ENCODE peak calls at places on chromosomes 11 and 22, in six cellular contexts. Q is effector memory CD4-positive, alpha-beta T cell; H is IMR-90; K is kidney epithelial cell; Z is hepatocyte; O is left ventricle myocardium inferior. R is an unnamed sample.

GRCh38 chr11:67279589-67280340 is 9.3 kb upstream of the ANKRD13D start:
- DNase-seq in Q (no peak), H (no peak), K (no peak), Z (no peak), O (no peak), R (no peak)

GRCh38 chr11:58006940-58007339 is 16.7 kb upstream of the OR9Q1 start:
- DNase-seq in Q (no peak), H (peak), K (no peak), Z (no peak), O (no peak), R (no peak)

GRCh38 chr11:125070699-125071254 is 7.7 kb downstream of the SLC37A2 start:
- DNase-seq in Q (no peak), H (peak), K (no peak), Z (peak), O (peak), R (peak)

GRCh38 chr11:36095716-36096115 is 151.9 kb downstream of the LDLRAD3 start:
- DNase-seq in Q (no peak), H (no peak), K (no peak), Z (no peak), O (no peak), R (no peak)

GRCh38 chr11:199782-200181 is 6.9 kb downstream of the SCGB1C1 start:
- DNase-seq in Q (no peak), H (no peak), K (no peak), Z (no peak), O (no peak), R (no peak)

GRCh38 chr11:77074205-77074604 is 7.4 kb downstream of the CAPN5 start:
- DNase-seq in Q (no peak), H (no peak), K (no peak), Z (no peak), O (no peak), R (peak)

GRCh38 chr22:48256041-48256739 is 1493.7 kb downstream of the TBC1D22A start:
- DNase-seq in Q (no peak), H (no peak), K (no peak), Z (no peak), O (no peak), R (no peak)

GRCh38 chr11:22049276-22049675 is 143.6 kb upstream of the ANO5 start:
- DNase-seq in Q (no peak), H (no peak), K (no peak), Z (no peak), O (no peak), R (no peak)

GRCh38 chr11:70397336-70397982 is 870 bp upstream of the CTTN start:
- DNase-seq in Q (no peak), H (peak), K (no peak), Z (peak), O (no peak), R (peak)

GRCh38 chr22:42268852-42269406 is 1.5 kb downstream of the TCF20 start:
- DNase-seq in Q (no peak), H (no peak), K (no peak), Z (no peak), O (no peak), R (no peak)

GRCh38 chr22:37169947-37170688 is 17.9 kb downstream of the C1QTNF6 start:
- DNase-seq in Q (no peak), H (no peak), K (no peak), Z (no peak), O (no peak), R (no peak)

GRCh38 chr22:37259540-37260029 is 15.5 kb upstream of the RAC2 start:
- DNase-seq in Q (no peak), H (peak), K (no peak), Z (peak), O (no peak), R (no peak)

GRCh38 chr22:44668190-44668885 is 33.7 kb upstream of the PRR5 start:
- DNase-seq in Q (peak), H (no peak), K (no peak), Z (peak), O (no peak), R (no peak)

GRCh38 chr11:6757373-6757967 is 14.3 kb downstream of the OR2AG2 start:
- DNase-seq in Q (peak), H (peak), K (peak), Z (peak), O (peak), R (peak)

GRCh38 chr11:3614742-3615171 is 27.0 kb downstream of the ART5 start:
- DNase-seq in Q (no peak), H (no peak), K (no peak), Z (no peak), O (no peak), R (no peak)

GRCh38 chr22:31343235-31344191 is 2.6 kb downstream of the PATZ1 start:
- DNase-seq in Q (no peak), H (peak), K (no peak), Z (peak), O (peak), R (peak)

GRCh38 chr11:57567210-57567511 is 311 bp downstream of the UBE2L6 start:
- DNase-seq in Q (no peak), H (peak), K (no peak), Z (no peak), O (no peak), R (peak)

GRCh38 chr11:109939176-109939810 is 153.9 kb upstream of the ZC3H12C start:
- DNase-seq in Q (no peak), H (peak), K (peak), Z (peak), O (no peak), R (peak)

GRCh38 chr11:43558056-43558455 is 122.5 kb upstream of the HSD17B12 start:
- DNase-seq in Q (no peak), H (no peak), K (no peak), Z (no peak), O (no peak), R (no peak)
- H3K4me3 ChIP-seq in Q (no peak), H (no peak), K (no peak), Z (no peak), O (no peak), R (no peak)

GRCh38 chr11:11970556-11970955 is 37.9 kb downstream of the DKK3 start:
- DNase-seq in Q (no peak), H (no peak), K (no peak), Z (no peak), O (no peak), R (no peak)

GRCh38 chr11:11966826-11967668 is 41.4 kb downstream of the DKK3 start:
- DNase-seq in Q (peak), H (peak), K (no peak), Z (peak), O (peak), R (peak)

GRCh38 chr11:11969380-11970215 is 38.8 kb downstream of the DKK3 start:
- DNase-seq in Q (no peak), H (no peak), K (no peak), Z (no peak), O (peak), R (no peak)

GRCh38 chr11:11967669-11968510 is 40.5 kb downstream of the DKK3 start:
- DNase-seq in Q (no peak), H (no peak), K (no peak), Z (no peak), O (peak), R (no peak)

DNA sequence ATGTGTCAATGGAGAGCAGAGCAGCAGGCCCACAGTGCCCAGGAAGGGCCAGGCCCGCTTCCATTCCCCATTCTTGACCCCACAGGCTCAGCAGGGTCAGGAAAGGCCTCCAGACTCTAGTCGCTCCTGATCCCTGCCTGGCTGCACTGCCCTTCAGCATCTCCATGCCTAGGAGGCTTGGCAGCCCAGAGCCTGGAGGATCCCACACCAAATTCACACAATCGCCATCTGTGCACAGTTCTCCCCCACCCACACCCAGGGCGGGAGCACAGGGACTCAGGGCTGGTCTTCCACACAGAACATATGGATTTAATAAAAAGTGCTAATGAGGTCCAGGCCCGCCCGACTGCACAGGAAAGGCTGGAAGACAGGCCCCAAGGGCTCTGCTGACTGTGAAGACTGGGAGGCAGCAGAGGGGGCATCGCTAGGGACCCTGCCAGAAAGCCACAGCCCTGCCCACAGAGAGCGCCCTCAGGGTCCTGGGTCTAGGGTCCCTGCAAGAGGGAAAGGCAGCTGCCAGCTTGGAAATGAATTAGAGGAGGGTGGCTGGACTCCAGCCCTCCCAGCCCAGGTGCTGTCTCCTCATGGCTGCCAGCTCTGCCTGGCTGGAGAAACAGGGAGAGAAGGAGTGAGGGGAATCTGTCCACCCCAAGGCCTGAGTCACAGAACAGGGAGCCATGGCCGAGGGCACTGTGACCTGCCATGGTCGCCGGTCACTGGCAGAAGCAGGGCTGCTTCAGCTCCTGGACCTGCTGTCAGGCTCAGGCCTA is 39.7 kb downstream of the DKK3 start:
- DNase-seq in Q (no peak), H (peak), K (no peak), Z (no peak), O (peak), R (no peak)
- H3K4me3 ChIP-seq in Q (no peak), H (no peak), K (no peak), Z (no peak), O (no peak), R (no peak)

DNA sequence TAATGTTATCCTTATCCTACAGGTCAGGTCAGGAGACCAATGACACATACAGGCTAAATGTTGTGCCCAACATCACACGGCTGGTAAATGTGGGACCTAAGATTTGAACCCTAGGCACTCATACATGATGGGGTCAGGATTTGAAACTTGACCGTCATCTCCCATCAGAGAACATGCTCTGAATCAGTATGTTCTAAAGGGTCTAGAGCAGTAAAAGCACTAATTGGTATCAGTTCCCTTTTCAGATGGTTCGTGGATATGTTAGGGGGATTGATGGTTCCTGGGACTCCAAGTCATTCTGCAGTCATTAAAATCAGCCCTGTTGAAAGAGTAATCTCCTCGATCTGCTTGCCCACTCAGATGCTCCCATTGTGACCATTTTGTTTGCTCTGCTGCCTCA is 65.5 kb downstream of the BMAL1 start:
- DNase-seq in Q (no peak), H (no peak), K (no peak), Z (no peak), O (no peak), R (no peak)
- H3K4me3 ChIP-seq in Q (no peak), H (no peak), K (no peak), Z (no peak), O (no peak), R (no peak)

DNA sequence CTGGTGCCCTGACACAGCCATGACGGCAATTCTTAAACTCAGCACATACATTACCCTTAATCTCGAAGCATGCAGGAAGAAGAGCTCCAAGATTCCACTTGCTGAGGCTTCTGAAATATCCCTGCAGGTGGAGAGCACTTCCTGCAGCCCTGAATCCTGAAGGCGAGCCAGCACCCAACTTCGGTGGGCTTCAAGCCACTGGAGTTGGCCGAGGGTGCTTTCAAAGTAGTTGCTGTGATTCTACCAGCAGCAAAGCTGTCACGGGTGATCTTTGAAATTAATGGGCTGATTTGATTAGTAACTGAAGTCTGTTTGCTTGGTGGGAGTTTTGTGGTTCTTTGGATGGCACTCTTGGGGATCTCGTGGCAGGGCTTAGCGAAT is 9.0 kb upstream of the FTH1 start:
- DNase-seq in Q (no peak), H (no peak), K (no peak), Z (no peak), O (no peak), R (no peak)
- H3K4me3 ChIP-seq in Q (no peak), H (no peak), K (no peak), Z (no peak), O (no peak), R (no peak)

DNA sequence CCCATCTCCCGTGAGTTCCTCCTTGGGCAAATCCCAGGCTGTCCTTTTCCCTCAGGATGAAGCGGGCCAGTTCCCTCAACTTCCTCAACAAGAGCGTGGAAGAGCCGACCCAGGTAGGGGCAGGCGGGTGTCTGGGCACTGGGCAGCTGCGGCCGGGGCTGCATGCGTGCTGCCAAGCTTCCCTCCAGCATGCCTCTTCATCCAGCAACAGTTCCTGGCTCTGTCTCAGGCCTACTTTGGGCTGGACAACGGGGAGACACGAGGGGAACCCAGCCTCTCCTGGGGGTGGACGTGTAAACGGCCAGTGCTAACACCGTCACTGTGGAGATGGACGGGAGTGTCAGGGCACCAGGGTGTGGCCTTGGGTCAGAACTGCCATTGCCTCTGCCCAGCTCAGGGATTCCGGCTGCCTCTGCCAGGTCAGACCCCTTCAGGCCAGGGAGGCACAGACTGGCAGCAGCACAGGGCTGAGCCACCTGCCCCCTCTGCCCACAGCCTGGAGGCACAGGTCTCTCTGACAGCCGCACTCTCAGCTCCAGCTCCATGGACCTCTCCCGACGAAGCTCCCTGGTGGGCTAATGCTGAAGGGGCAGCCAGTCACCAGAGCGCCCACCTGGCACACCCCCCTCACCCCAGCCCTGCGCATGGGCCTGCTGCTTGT is 1.9 kb upstream of the RAB1B start:
- DNase-seq in Q (no peak), H (no peak), K (no peak), Z (no peak), O (no peak), R (no peak)
- H3K4me3 ChIP-seq in Q (no peak), H (no peak), K (no peak), Z (no peak), O (peak), R (peak)

GRCh38 chr11:27718346-27718852 is 18.1 kb upstream of the BDNF start:
- DNase-seq in Q (no peak), H (peak), K (peak), Z (peak), O (no peak), R (peak)

GRCh38 chr11:27716850-27717249 is 16.6 kb upstream of the BDNF start:
- DNase-seq in Q (no peak), H (peak), K (no peak), Z (no peak), O (no peak), R (no peak)

GRCh38 chr11:27717801-27718229 is 17.6 kb upstream of the BDNF start:
- DNase-seq in Q (no peak), H (no peak), K (no peak), Z (no peak), O (no peak), R (no peak)

GRCh38 chr11:27716216-27716615 is 16.0 kb upstream of the BDNF start:
- DNase-seq in Q (no peak), H (no peak), K (no peak), Z (no peak), O (no peak), R (no peak)

DNA sequence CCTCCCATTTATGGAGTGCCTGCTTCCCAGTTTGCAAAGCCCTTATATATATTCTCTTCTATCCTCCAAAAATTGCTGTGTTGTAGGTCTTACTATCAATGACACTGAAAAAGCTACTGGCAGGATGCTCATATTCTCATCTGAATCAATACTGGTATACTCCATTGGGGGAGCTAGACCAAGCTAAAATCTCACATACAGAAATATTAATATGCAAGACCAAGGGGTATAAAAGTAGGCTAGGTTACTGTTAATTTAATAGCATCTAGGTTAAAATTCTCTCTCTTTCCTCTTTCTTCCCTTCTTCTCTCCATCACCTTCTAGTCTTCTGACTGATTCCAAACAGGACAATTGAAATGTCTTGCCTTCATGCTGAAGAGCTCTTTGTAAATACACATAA is 17.1 kb upstream of the BDNF start:
- DNase-seq in Q (no peak), H (no peak), K (no peak), Z (no peak), O (no peak), R (no peak)
- H3K4me3 ChIP-seq in Q (no peak), H (peak), K (no peak), Z (no peak), O (no peak), R (no peak)

DNA sequence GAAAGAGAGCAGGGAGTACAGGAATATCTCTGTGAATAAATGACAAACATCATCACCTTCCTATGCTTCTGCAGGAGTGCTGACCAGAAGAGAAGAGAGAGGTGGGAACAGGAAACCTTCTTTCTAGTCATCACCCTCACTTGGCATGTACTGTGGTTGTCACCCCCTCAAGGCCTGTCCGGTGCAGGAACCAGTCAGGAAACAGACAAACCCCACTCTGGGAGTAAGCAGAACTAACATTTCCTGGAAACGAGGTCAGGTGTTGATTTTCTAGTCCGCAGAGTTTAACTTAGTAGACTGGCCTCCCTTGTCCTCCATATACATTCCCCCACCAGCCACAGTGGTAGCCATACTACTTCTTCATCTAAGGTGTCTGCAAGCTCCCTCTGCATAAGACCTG is 80.8 kb upstream of the NCAM1 start:
- DNase-seq in Q (no peak), H (no peak), K (no peak), Z (no peak), O (no peak), R (no peak)
- H3K4me3 ChIP-seq in Q (no peak), H (no peak), K (no peak), Z (no peak), O (no peak), R (no peak)

DNA sequence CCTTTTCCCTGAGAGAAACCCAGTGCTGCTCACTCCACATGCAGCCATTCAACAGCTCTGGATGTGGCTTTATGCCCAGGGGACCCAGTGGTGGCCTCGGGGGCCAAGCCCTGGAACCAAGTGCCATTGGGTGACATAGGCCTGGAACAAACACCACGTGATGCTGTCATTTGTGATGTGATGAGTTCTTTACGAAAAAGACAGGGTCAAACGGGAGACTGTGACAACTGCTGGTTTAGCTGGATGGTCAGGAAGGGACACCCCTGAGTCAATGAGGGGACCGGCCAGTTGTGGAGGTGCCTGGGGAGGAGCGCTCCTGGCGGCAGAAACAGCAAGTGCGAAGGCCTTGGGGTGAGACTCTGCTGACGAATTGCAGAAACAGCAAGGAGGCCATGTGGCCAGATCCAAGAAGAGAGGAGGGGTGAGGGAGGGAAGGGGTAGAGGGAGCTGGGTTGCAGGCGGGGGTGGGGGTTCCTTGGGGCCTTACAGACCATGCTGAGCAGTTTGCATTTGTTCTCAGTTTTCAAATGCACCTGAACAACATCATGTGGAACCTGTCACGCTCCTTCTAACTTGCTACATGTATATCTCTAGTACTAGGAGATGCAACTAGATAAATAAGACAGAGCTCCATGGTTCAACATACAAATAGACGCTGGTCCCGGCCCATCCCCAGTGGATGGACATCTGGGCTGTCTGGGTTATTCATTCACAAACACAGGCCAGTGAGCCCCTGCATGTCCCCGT is 56.1 kb downstream of the IGLL5 start:
- DNase-seq in Q (no peak), H (no peak), K (no peak), Z (peak), O (no peak), R (peak)
- H3K4me3 ChIP-seq in Q (no peak), H (no peak), K (no peak), Z (no peak), O (no peak), R (no peak)

GRCh38 chr11:2385156-2386151 is 8.3 kb downstream of the CD81 start:
- DNase-seq in Q (no peak), H (no peak), K (no peak), Z (no peak), O (no peak), R (no peak)
- H3K4me3 ChIP-seq in Q (no peak), H (no peak), K (no peak), Z (no peak), O (no peak), R (no peak)